ENCODE peak calls at places on chromosomes 7 and 10, in six cellular contexts. L, H, B, A, D and P are unnamed samples.

GRCh38 chr10:93757766-93758509 is at the start of gene LGI1:
- DNase-seq in A (no peak), D (no peak), L (peak), H (no peak), B (peak), P (no peak)

GRCh38 chr7:1027285-1028043 is 16.9 kb upstream of the GPR146 start:
- DNase-seq in D (no peak), H (peak), L (no peak), A (no peak), B (peak), P (no peak)

GRCh38 chr7:92598310-92598981 is 8.3 kb upstream of the FAM133B start:
- DNase-seq in A (no peak), B (no peak), H (peak), L (no peak), D (no peak), P (no peak)

GRCh38 chr10:46073564-46073963 is 27.5 kb upstream of the MSMB start:
- DNase-seq in A (no peak), B (no peak), H (no peak), D (no peak), L (no peak), P (no peak)

GRCh38 chr7:143214789-143215679 is 6.8 kb upstream of the TAS2R40 start:
- DNase-seq in A (peak), L (peak), B (peak), D (peak), H (peak), P (peak)

GRCh38 chr7:66306243-66306642 is 101.1 kb downstream of the TPST1 start:
- DNase-seq in D (no peak), A (peak), L (no peak), B (no peak), H (no peak), P (no peak)

GRCh38 chr7:105806592-105807266 is 69.7 kb downstream of the ATXN7L1 start:
- DNase-seq in A (no peak), H (peak), L (no peak), B (no peak), D (peak), P (no peak)

GRCh38 chr10:17021661-17022060 is 108.0 kb downstream of the CUBN start:
- DNase-seq in B (peak), H (no peak), A (no peak), L (no peak), D (no peak), P (no peak)

GRCh38 chr7:36301914-36302771 is 87.5 kb upstream of the ANLN start:
- DNase-seq in A (no peak), D (no peak), H (no peak), B (peak), L (no peak), P (no peak)

GRCh38 chr10:85679061-85679460 is 687.5 kb downstream of the GRID1 start:
- DNase-seq in L (no peak), H (no peak), D (no peak), A (no peak), B (no peak), P (no peak)

GRCh38 chr10:19310121-19310520 is 261.5 kb downstream of the MALRD1 start:
- DNase-seq in B (no peak), A (no peak), D (no peak), H (no peak), L (no peak), P (no peak)

GRCh38 chr7:1666779-1667565 is 3.1 kb upstream of the ELFN1 start:
- DNase-seq in B (no peak), H (no peak), L (no peak), D (no peak), A (no peak), P (no peak)

GRCh38 chr7:145692237-145692950 is 424.2 kb upstream of the CNTNAP2 start:
- DNase-seq in H (no peak), B (no peak), D (no peak), L (no peak), A (no peak), P (no peak)

GRCh38 chr10:78177431-78178185 is 143.9 kb downstream of the RPS24 start:
- DNase-seq in H (no peak), A (no peak), D (no peak), B (no peak), L (no peak), P (no peak)